ENCODE peak calls at places on chromosomes 5 and 9, in seven cellular contexts. K is bronchial epithelial cell; T is ovary; G is uterus; N is stimulated activated CD8-positive, alpha-beta memory T cell treated with anti-CD3 and anti-CD28 coated beads, Interleukin-15, amount 100 ng/mL, for 1 hour; O is islet precursor cell; C is AG10803. X is an unnamed sample.

GRCh38 chr5:156383510-156383909 is 56.5 kb downstream of the SGCD start:
- DNase-seq in K (peak; percentile 10), T (no peak), G (no peak), N (no peak), O (no peak), C (peak; percentile 93), X (no peak)

GRCh38 chr9:16321461-16322119 is 548.9 kb downstream of the BNC2 start:
- DNase-seq in K (peak; percentile 67), T (no peak), G (no peak), N (no peak), O (peak; percentile 59), C (peak; percentile 72), X (no peak)

GRCh38 chr5:9437741-9438240 is 108.1 kb downstream of the SEMA5A start:
- DNase-seq in K (peak; percentile 75), T (no peak), G (no peak), N (no peak), O (no peak), C (peak; percentile 71), X (no peak)

GRCh38 chr5:131968396-131968954 is 23.0 kb upstream of the MEIKIN start:
- DNase-seq in K (no peak), T (no peak), G (no peak), N (no peak), O (no peak), C (peak; percentile 63), X (no peak)

GRCh38 chr5:76547891-76548524 is 75.2 kb downstream of the F2RL2 start:
- DNase-seq in K (no peak), T (no peak), G (no peak), N (no peak), O (no peak), C (no peak), X (no peak)

GRCh38 chr5:9483251-9483650 is 62.6 kb downstream of the SEMA5A start:
- DNase-seq in K (peak; percentile 51), T (no peak), G (no peak), N (no peak), O (no peak), C (peak; percentile 37), X (no peak)

GRCh38 chr5:154642499-154643245 is 112.5 kb upstream of the LARP1 start:
- DNase-seq in K (peak; percentile 22), T (no peak), G (no peak), N (no peak), O (no peak), C (no peak), X (no peak)

GRCh38 chr5:77087484-77088291 is 603 bp upstream of the ZBED3 start:
- DNase-seq in K (peak; percentile 47), T (peak; percentile 36), G (no peak), N (no peak), O (no peak), C (no peak), X (no peak)

GRCh38 chr9:33614001-33614687 is 90.1 kb downstream of the ANKRD18B start:
- DNase-seq in K (no peak), T (no peak), G (no peak), N (no peak), O (no peak), C (no peak), X (no peak)